ENCODE peak calls at places on chromosomes 11 and 22, in ten cellular contexts. One of them, this sample, is unnamed.

GRCh38 chr11:57868491-57868890 is 106.9 kb downstream of the CTNND1 start:
- DNase-seq in Calu3: no peak
- DNase-seq in suprapubic skin: no peak
- DNase-seq in epithelial cell of proximal tubule: no peak
- DNase-seq in GM23338: peak; percentile 91
- DNase-seq in heart right ventricle: no peak
- DNase-seq in AG09319: no peak
- DNase-seq in osteocyte: no peak
- DNase-seq in bronchial epithelial cell: no peak
- DNase-seq in PC-3: no peak
- DNase-seq in this sample: no peak

GRCh38 chr11:74018331-74019005 is 9.6 kb upstream of the UCP3 start:
- DNase-seq in Calu3: peak; percentile 79
- DNase-seq in suprapubic skin: peak; percentile 91
- DNase-seq in epithelial cell of proximal tubule: peak; percentile 45
- DNase-seq in GM23338: no peak
- DNase-seq in heart right ventricle: peak; percentile 93
- DNase-seq in AG09319: peak; percentile 71
- DNase-seq in osteocyte: no peak
- DNase-seq in bronchial epithelial cell: peak; percentile 74
- DNase-seq in PC-3: peak; percentile 88
- DNase-seq in this sample: peak; percentile 73

GRCh38 chr11:59247535-59248227 is 35.0 kb upstream of the MPEG1 start:
- DNase-seq in Calu3: peak; percentile 28
- DNase-seq in suprapubic skin: no peak
- DNase-seq in epithelial cell of proximal tubule: no peak
- DNase-seq in GM23338: no peak
- DNase-seq in heart right ventricle: peak; percentile 45
- DNase-seq in AG09319: peak; percentile 81
- DNase-seq in osteocyte: no peak
- DNase-seq in bronchial epithelial cell: peak; percentile 43
- DNase-seq in PC-3: peak; percentile 62
- DNase-seq in this sample: peak; percentile 92

GRCh38 chr22:43239102-43239875 is 52.4 kb upstream of the TTLL12 start:
- DNase-seq in Calu3: no peak
- DNase-seq in suprapubic skin: no peak
- DNase-seq in epithelial cell of proximal tubule: no peak
- DNase-seq in GM23338: no peak
- DNase-seq in heart right ventricle: peak; percentile 30
- DNase-seq in AG09319: no peak
- DNase-seq in osteocyte: no peak
- DNase-seq in bronchial epithelial cell: no peak
- DNase-seq in PC-3: no peak
- DNase-seq in this sample: no peak

GRCh38 chr11:725624-726202 is 19.7 kb downstream of the EPS8L2 start:
- DNase-seq in Calu3: no peak
- DNase-seq in suprapubic skin: no peak
- DNase-seq in epithelial cell of proximal tubule: no peak
- DNase-seq in GM23338: peak; percentile 63
- DNase-seq in heart right ventricle: no peak
- DNase-seq in AG09319: no peak
- DNase-seq in osteocyte: no peak
- DNase-seq in bronchial epithelial cell: no peak
- DNase-seq in PC-3: no peak
- DNase-seq in this sample: no peak

GRCh38 chr22:49636214-49636613 is 191.5 kb downstream of the BRD1 start:
- DNase-seq in Calu3: no peak
- DNase-seq in suprapubic skin: no peak
- DNase-seq in epithelial cell of proximal tubule: no peak
- DNase-seq in GM23338: no peak
- DNase-seq in heart right ventricle: no peak
- DNase-seq in AG09319: no peak
- DNase-seq in osteocyte: no peak
- DNase-seq in bronchial epithelial cell: no peak
- DNase-seq in PC-3: no peak
- DNase-seq in this sample: no peak

GRCh38 chr11:81444306-81444705 is 1289.4 kb downstream of the FAM181B start:
- DNase-seq in Calu3: no peak
- DNase-seq in suprapubic skin: no peak
- DNase-seq in epithelial cell of proximal tubule: no peak
- DNase-seq in GM23338: peak; percentile 44
- DNase-seq in heart right ventricle: no peak
- DNase-seq in AG09319: no peak
- DNase-seq in osteocyte: no peak
- DNase-seq in bronchial epithelial cell: no peak
- DNase-seq in PC-3: no peak
- DNase-seq in this sample: peak; percentile 5

GRCh38 chr11:113329725-113330124 is 15.3 kb downstream of the TTC12 start:
- DNase-seq in Calu3: no peak
- DNase-seq in suprapubic skin: no peak
- DNase-seq in epithelial cell of proximal tubule: no peak
- DNase-seq in GM23338: no peak
- DNase-seq in heart right ventricle: no peak
- DNase-seq in AG09319: no peak
- DNase-seq in osteocyte: no peak
- DNase-seq in bronchial epithelial cell: no peak
- DNase-seq in PC-3: no peak
- DNase-seq in this sample: no peak

GRCh38 chr22:20000246-20001081 is 16.2 kb downstream of the ARVCF start:
- DNase-seq in Calu3: no peak
- DNase-seq in suprapubic skin: no peak
- DNase-seq in epithelial cell of proximal tubule: no peak
- DNase-seq in GM23338: peak; percentile 30
- DNase-seq in heart right ventricle: peak; percentile 67
- DNase-seq in AG09319: no peak
- DNase-seq in osteocyte: no peak
- DNase-seq in bronchial epithelial cell: no peak
- DNase-seq in PC-3: no peak
- DNase-seq in this sample: no peak
- TF ChIP-seq CTCF in Calu3: no peak
- TF ChIP-seq CTCF in suprapubic skin: no peak
- TF ChIP-seq CTCF in epithelial cell of proximal tubule: no peak
- TF ChIP-seq CTCF in GM23338: peak; percentile 13
- TF ChIP-seq CTCF in heart right ventricle: no peak
- TF ChIP-seq CTCF in AG09319: no peak
- TF ChIP-seq CTCF in osteocyte: no peak
- TF ChIP-seq CTCF in bronchial epithelial cell: no peak
- TF ChIP-seq CTCF in PC-3: no peak
- TF ChIP-seq CTCF in this sample: no peak

DNA sequence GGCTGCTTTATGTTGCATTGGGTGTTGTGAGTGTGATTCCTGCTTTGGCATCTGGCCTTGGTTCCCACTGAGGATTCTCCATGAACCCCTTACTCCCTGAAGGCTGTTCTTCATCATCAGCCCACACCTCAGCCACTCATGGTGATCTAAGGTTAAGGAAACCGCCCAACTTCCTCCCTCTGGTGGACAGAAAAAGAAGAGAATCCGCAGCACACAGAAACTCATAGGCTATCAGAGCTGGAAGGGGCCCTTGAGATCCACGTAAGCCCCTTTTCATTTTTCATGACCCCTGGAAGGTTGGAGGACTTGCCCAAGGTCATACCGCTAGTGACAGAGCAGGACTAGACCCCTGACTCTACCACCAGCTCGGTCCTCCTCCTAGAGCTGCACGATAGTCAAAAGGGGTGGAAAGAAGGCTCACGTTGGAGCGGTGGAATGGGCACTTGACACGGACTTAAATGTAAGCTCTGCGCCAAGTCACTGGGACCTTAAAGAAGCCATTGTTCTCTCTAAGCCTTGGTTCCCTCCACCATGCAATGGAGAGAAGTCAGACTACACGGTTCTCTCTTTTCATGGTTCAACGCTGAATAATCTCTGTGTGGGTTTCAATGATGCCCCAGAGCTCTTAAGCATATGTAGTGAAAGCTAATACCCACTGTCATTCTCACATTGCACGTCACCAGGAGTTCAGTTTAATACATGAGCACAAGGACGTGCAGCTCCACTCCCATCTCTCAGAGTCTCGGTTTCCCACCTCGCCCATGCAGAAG is 83.6 kb upstream of the CRTAM start:
- DNase-seq in Calu3: no peak
- DNase-seq in suprapubic skin: no peak
- DNase-seq in epithelial cell of proximal tubule: no peak
- DNase-seq in GM23338: peak; percentile 73
- DNase-seq in heart right ventricle: no peak
- DNase-seq in AG09319: no peak
- DNase-seq in osteocyte: no peak
- DNase-seq in bronchial epithelial cell: no peak
- DNase-seq in PC-3: peak; percentile 63
- DNase-seq in this sample: no peak
- TF ChIP-seq CTCF in Calu3: no peak
- TF ChIP-seq CTCF in suprapubic skin: peak; percentile 16
- TF ChIP-seq CTCF in epithelial cell of proximal tubule: peak; percentile 48
- TF ChIP-seq CTCF in GM23338: peak; percentile 66
- TF ChIP-seq CTCF in heart right ventricle: no peak
- TF ChIP-seq CTCF in AG09319: peak; percentile 26
- TF ChIP-seq CTCF in osteocyte: peak; percentile 50
- TF ChIP-seq CTCF in bronchial epithelial cell: peak; percentile 35
- TF ChIP-seq CTCF in PC-3: peak; percentile 84
- TF ChIP-seq CTCF in this sample: peak; percentile 26

GRCh38 chr22:34841911-34842310 is 224.0 kb upstream of the ISX start:
- DNase-seq in Calu3: no peak
- DNase-seq in suprapubic skin: no peak
- DNase-seq in epithelial cell of proximal tubule: no peak
- DNase-seq in GM23338: no peak
- DNase-seq in heart right ventricle: no peak
- DNase-seq in AG09319: no peak
- DNase-seq in osteocyte: no peak
- DNase-seq in bronchial epithelial cell: no peak
- DNase-seq in PC-3: no peak
- DNase-seq in this sample: no peak

GRCh38 chr22:34847072-34847471 is 218.9 kb upstream of the ISX start:
- DNase-seq in Calu3: no peak
- DNase-seq in suprapubic skin: no peak
- DNase-seq in epithelial cell of proximal tubule: peak; percentile 47
- DNase-seq in GM23338: no peak
- DNase-seq in heart right ventricle: no peak
- DNase-seq in AG09319: no peak
- DNase-seq in osteocyte: no peak
- DNase-seq in bronchial epithelial cell: peak; percentile 13
- DNase-seq in PC-3: no peak
- DNase-seq in this sample: no peak

GRCh38 chr22:34842630-34843029 is 223.3 kb upstream of the ISX start:
- DNase-seq in Calu3: no peak
- DNase-seq in suprapubic skin: no peak
- DNase-seq in epithelial cell of proximal tubule: no peak
- DNase-seq in GM23338: peak; percentile 42
- DNase-seq in heart right ventricle: no peak
- DNase-seq in AG09319: no peak
- DNase-seq in osteocyte: no peak
- DNase-seq in bronchial epithelial cell: no peak
- DNase-seq in PC-3: no peak
- DNase-seq in this sample: no peak

GRCh38 chr22:34845391-34845790 is 220.6 kb upstream of the ISX start:
- DNase-seq in Calu3: no peak
- DNase-seq in suprapubic skin: no peak
- DNase-seq in epithelial cell of proximal tubule: no peak
- DNase-seq in GM23338: no peak
- DNase-seq in heart right ventricle: no peak
- DNase-seq in AG09319: no peak
- DNase-seq in osteocyte: no peak
- DNase-seq in bronchial epithelial cell: no peak
- DNase-seq in PC-3: no peak
- DNase-seq in this sample: no peak

DNA sequence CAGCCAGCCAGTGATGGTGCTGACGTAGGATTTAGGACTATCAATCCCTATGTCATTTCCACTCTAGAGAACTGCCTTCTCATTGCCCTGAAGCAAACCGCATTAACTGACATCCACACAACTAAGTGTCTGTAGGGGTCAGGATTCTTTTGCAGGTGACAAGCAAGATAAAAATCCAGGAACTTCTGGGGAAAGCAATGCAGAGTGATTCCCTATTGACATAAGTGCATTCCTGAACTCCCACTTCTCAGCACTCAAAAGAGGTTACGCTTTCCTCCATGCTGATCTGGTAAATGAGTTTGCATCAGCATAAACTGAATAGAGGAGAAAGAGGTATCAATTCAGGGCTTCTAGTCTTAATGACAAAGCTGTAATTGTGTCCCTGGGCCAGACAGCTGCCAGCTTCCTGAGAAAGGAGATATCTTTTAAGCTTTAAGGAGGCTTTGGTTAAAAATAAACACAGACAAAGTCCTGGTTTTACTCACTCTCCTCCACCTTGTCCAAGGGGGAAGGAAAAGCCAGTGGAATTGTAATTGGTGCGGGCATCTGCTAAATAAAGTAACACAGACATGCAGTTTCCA is 224.5 kb upstream of the ISX start:
- DNase-seq in Calu3: no peak
- DNase-seq in suprapubic skin: no peak
- DNase-seq in epithelial cell of proximal tubule: no peak
- DNase-seq in GM23338: peak; percentile 86
- DNase-seq in heart right ventricle: no peak
- DNase-seq in AG09319: no peak
- DNase-seq in osteocyte: no peak
- DNase-seq in bronchial epithelial cell: no peak
- DNase-seq in PC-3: no peak
- DNase-seq in this sample: no peak
- TF ChIP-seq CTCF in Calu3: no peak
- TF ChIP-seq CTCF in suprapubic skin: no peak
- TF ChIP-seq CTCF in epithelial cell of proximal tubule: no peak
- TF ChIP-seq CTCF in GM23338: no peak
- TF ChIP-seq CTCF in heart right ventricle: no peak
- TF ChIP-seq CTCF in AG09319: no peak
- TF ChIP-seq CTCF in osteocyte: no peak
- TF ChIP-seq CTCF in bronchial epithelial cell: no peak
- TF ChIP-seq CTCF in PC-3: no peak
- TF ChIP-seq CTCF in this sample: no peak

GRCh38 chr11:115234794-115235193 is 269.4 kb downstream of the CADM1 start:
- DNase-seq in Calu3: no peak
- DNase-seq in suprapubic skin: no peak
- DNase-seq in epithelial cell of proximal tubule: no peak
- DNase-seq in GM23338: no peak
- DNase-seq in heart right ventricle: no peak
- DNase-seq in AG09319: no peak
- DNase-seq in osteocyte: no peak
- DNase-seq in bronchial epithelial cell: no peak
- DNase-seq in PC-3: no peak
- DNase-seq in this sample: no peak

GRCh38 chr11:115237578-115237977 is 266.6 kb downstream of the CADM1 start:
- DNase-seq in Calu3: no peak
- DNase-seq in suprapubic skin: no peak
- DNase-seq in epithelial cell of proximal tubule: no peak
- DNase-seq in GM23338: no peak
- DNase-seq in heart right ventricle: no peak
- DNase-seq in AG09319: no peak
- DNase-seq in osteocyte: no peak
- DNase-seq in bronchial epithelial cell: no peak
- DNase-seq in PC-3: no peak
- DNase-seq in this sample: no peak

GRCh38 chr11:115241899-115242298 is 262.3 kb downstream of the CADM1 start:
- DNase-seq in Calu3: no peak
- DNase-seq in suprapubic skin: no peak
- DNase-seq in epithelial cell of proximal tubule: no peak
- DNase-seq in GM23338: no peak
- DNase-seq in heart right ventricle: no peak
- DNase-seq in AG09319: no peak
- DNase-seq in osteocyte: no peak
- DNase-seq in bronchial epithelial cell: no peak
- DNase-seq in PC-3: no peak
- DNase-seq in this sample: no peak

GRCh38 chr11:115238086-115238485 is 266.1 kb downstream of the CADM1 start:
- DNase-seq in Calu3: no peak
- DNase-seq in suprapubic skin: no peak
- DNase-seq in epithelial cell of proximal tubule: no peak
- DNase-seq in GM23338: no peak
- DNase-seq in heart right ventricle: no peak
- DNase-seq in AG09319: no peak
- DNase-seq in osteocyte: no peak
- DNase-seq in bronchial epithelial cell: no peak
- DNase-seq in PC-3: no peak
- DNase-seq in this sample: no peak

DNA sequence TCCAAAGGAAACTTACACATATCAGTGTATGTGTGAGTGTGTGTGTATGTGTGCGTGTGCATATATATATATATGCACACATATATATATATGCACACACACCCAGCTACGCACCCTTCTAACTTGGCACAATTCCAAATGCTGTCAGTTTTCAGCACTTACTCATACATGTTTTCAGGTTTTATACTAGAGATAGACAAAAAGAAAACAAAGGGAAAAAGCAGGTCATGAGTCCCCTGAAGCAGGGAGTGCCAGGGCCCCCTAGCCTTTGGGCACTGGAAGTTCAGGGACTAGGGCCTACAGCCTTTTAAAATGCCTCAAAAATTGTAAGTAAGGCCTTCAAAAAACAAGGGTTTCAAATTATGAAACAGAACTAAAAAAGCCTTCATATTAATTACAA is 265.4 kb downstream of the CADM1 start:
- DNase-seq in Calu3: no peak
- DNase-seq in suprapubic skin: no peak
- DNase-seq in epithelial cell of proximal tubule: no peak
- DNase-seq in GM23338: peak; percentile 38
- DNase-seq in heart right ventricle: no peak
- DNase-seq in AG09319: no peak
- DNase-seq in osteocyte: no peak
- DNase-seq in bronchial epithelial cell: peak; percentile 31
- DNase-seq in PC-3: no peak
- DNase-seq in this sample: peak; percentile 39
- TF ChIP-seq CTCF in Calu3: no peak
- TF ChIP-seq CTCF in suprapubic skin: no peak
- TF ChIP-seq CTCF in epithelial cell of proximal tubule: peak; percentile 37
- TF ChIP-seq CTCF in GM23338: peak; percentile 47
- TF ChIP-seq CTCF in heart right ventricle: no peak
- TF ChIP-seq CTCF in AG09319: no peak
- TF ChIP-seq CTCF in osteocyte: peak; percentile 41
- TF ChIP-seq CTCF in bronchial epithelial cell: no peak
- TF ChIP-seq CTCF in PC-3: no peak
- TF ChIP-seq CTCF in this sample: no peak

This sample was measured in MCF 10A.